ENCODE peak calls at places on chromosomes 11 and 22, in nine cellular contexts. C is NCI-H1417; O is lung; F is DMS153; K is neural crest cell; U is activated T-cell treated with anti-CD3 and anti-CD28 coated beads for 48 hours; I is NCI-H2171; N is CD4-positive, alpha-beta T cell; E is COLO829. A is an unnamed sample.

GRCh38 chr11:73121692-73122091 is 20.4 kb downstream of the FCHSD2 start:
- DNase-seq in C (no peak), O (no peak), F (no peak), K (no peak), U (no peak), I (no peak), N (no peak), E (no peak), A (no peak)

GRCh38 chr22:36755316-36755715 is 20.6 kb downstream of the IFT27 start:
- DNase-seq in C (no peak), O (no peak), F (no peak), K (no peak), U (no peak), I (no peak), N (no peak), E (no peak), A (no peak)

GRCh38 chr22:41805639-41806038 is 5.2 kb downstream of the CCDC134 start:
- DNase-seq in C (no peak), O (no peak), F (no peak), K (no peak), U (no peak), I (no peak), N (no peak), E (no peak), A (no peak)

GRCh38 chr11:65293909-65294381 is 20.7 kb upstream of the CDC42EP2 start:
- DNase-seq in C (no peak), O (no peak), F (no peak), K (no peak), U (no peak), I (peak), N (no peak), E (no peak), A (no peak)

GRCh38 chr11:20158597-20159257 is 1.5 kb downstream of the DBX1 start:
- DNase-seq in C (no peak), O (peak), F (no peak), K (peak), U (no peak), I (no peak), N (no peak), E (peak), A (peak)

GRCh38 chr11:72668645-72669347 is 5.4 kb downstream of the PDE2A start:
- DNase-seq in C (no peak), O (no peak), F (no peak), K (no peak), U (peak), I (no peak), N (no peak), E (peak), A (no peak)

GRCh38 chr11:32751381-32751780 is 43.1 kb downstream of the CCDC73 start:
- DNase-seq in C (no peak), O (no peak), F (no peak), K (no peak), U (no peak), I (no peak), N (no peak), E (no peak), A (no peak)

GRCh38 chr11:14029971-14030531 is 67.5 kb downstream of the SPON1 start:
- DNase-seq in C (peak), O (peak), F (peak), K (no peak), U (no peak), I (no peak), N (no peak), E (peak), A (no peak)

GRCh38 chr11:120682026-120682649 is 170.6 kb downstream of the GRIK4 start:
- DNase-seq in C (no peak), O (no peak), F (no peak), K (no peak), U (no peak), I (no peak), N (no peak), E (no peak), A (no peak)

GRCh38 chr11:119363081-119363861 is 16.8 kb upstream of the MFRP start:
- DNase-seq in C (peak), O (no peak), F (no peak), K (no peak), U (no peak), I (no peak), N (no peak), E (no peak), A (no peak)

GRCh38 chr11:6565325-6565724 is 38.1 kb downstream of the RRP8 start:
- DNase-seq in C (no peak), O (no peak), F (no peak), K (no peak), U (no peak), I (no peak), N (no peak), E (no peak), A (no peak)

GRCh38 chr11:76320929-76321328 is 60.0 kb downstream of the THAP12 start:
- DNase-seq in C (no peak), O (no peak), F (no peak), K (no peak), U (no peak), I (no peak), N (no peak), E (no peak), A (no peak)

GRCh38 chr11:88293931-88294330 is 43.6 kb downstream of the CTSC start:
- DNase-seq in C (no peak), O (no peak), F (no peak), K (no peak), U (no peak), I (no peak), N (no peak), E (no peak), A (no peak)

GRCh38 chr11:36139767-36140166 is 149.5 kb downstream of the COMMD9 start:
- DNase-seq in C (no peak), O (no peak), F (no peak), K (no peak), U (no peak), I (no peak), N (no peak), E (no peak), A (no peak)

GRCh38 chr11:29184939-29185890 is 831.6 kb downstream of the KCNA4 start:
- DNase-seq in C (no peak), O (no peak), F (no peak), K (no peak), U (no peak), I (no peak), N (no peak), E (peak), A (no peak)

GRCh38 chr11:78080084-78080817 is 589 bp upstream of the NDUFC2 start:
- DNase-seq in C (no peak), O (no peak), F (no peak), K (no peak), U (no peak), I (no peak), N (no peak), E (no peak), A (no peak)

GRCh38 chr11:106828576-106828975 is 189.7 kb downstream of the GUCY1A2 start:
- DNase-seq in C (no peak), O (no peak), F (no peak), K (no peak), U (no peak), I (no peak), N (no peak), E (no peak), A (no peak)

GRCh38 chr11:127074151-127074761 is 73.7 kb upstream of the KIRREL3 start:
- DNase-seq in C (peak), O (no peak), F (no peak), K (no peak), U (no peak), I (peak), N (no peak), E (no peak), A (peak)